ENCODE peak calls at places on chromosome 17, in eight cellular contexts. One of them, this sample, is unnamed.

GRCh38 chr17:13688716-13689115 is 87.0 kb upstream of the HS3ST3A1 start:
- DNase-seq in PC-9: no peak
- DNase-seq in bronchial epithelial cell: no peak
- DNase-seq in heart right ventricle: no peak
- DNase-seq in mucosa of descending colon: no peak
- DNase-seq in WERI-Rb-1: no peak
- DNase-seq in PC-3: no peak
- DNase-seq in choroid plexus epithelial cell: no peak
- DNase-seq in this sample: no peak

GRCh38 chr17:8273884-8274444 is 14.5 kb upstream of the RANGRF start:
- DNase-seq in PC-9: no peak
- DNase-seq in bronchial epithelial cell: no peak
- DNase-seq in heart right ventricle: no peak
- DNase-seq in mucosa of descending colon: peak
- DNase-seq in WERI-Rb-1: no peak
- DNase-seq in PC-3: no peak
- DNase-seq in choroid plexus epithelial cell: no peak
- DNase-seq in this sample: no peak

GRCh38 chr17:40224707-40225092 is 5.6 kb downstream of the WIPF2 start:
- DNase-seq in PC-9: no peak
- DNase-seq in bronchial epithelial cell: peak
- DNase-seq in heart right ventricle: peak
- DNase-seq in mucosa of descending colon: no peak
- DNase-seq in WERI-Rb-1: peak
- DNase-seq in PC-3: no peak
- DNase-seq in choroid plexus epithelial cell: peak
- DNase-seq in this sample: no peak

GRCh38 chr17:4407216-4407615 is 26.5 kb upstream of the SPNS3 start:
- DNase-seq in PC-9: no peak
- DNase-seq in bronchial epithelial cell: peak
- DNase-seq in heart right ventricle: no peak
- DNase-seq in mucosa of descending colon: no peak
- DNase-seq in WERI-Rb-1: no peak
- DNase-seq in PC-3: no peak
- DNase-seq in choroid plexus epithelial cell: no peak
- DNase-seq in this sample: no peak

GRCh38 chr17:73292031-73292531 is 19.7 kb downstream of the CDC42EP4 start:
- DNase-seq in PC-9: peak
- DNase-seq in bronchial epithelial cell: peak
- DNase-seq in heart right ventricle: peak
- DNase-seq in mucosa of descending colon: no peak
- DNase-seq in WERI-Rb-1: no peak
- DNase-seq in PC-3: peak
- DNase-seq in choroid plexus epithelial cell: peak
- DNase-seq in this sample: no peak

GRCh38 chr17:3033741-3034577 is 29.4 kb downstream of the OR1D5 start:
- DNase-seq in PC-9: no peak
- DNase-seq in bronchial epithelial cell: no peak
- DNase-seq in heart right ventricle: no peak
- DNase-seq in mucosa of descending colon: no peak
- DNase-seq in WERI-Rb-1: no peak
- DNase-seq in PC-3: no peak
- DNase-seq in choroid plexus epithelial cell: no peak
- DNase-seq in this sample: no peak

GRCh38 chr17:31627960-31628359 is 231.1 kb downstream of the COPRS start:
- DNase-seq in PC-9: no peak
- DNase-seq in bronchial epithelial cell: peak
- DNase-seq in heart right ventricle: no peak
- DNase-seq in mucosa of descending colon: no peak
- DNase-seq in WERI-Rb-1: no peak
- DNase-seq in PC-3: peak
- DNase-seq in choroid plexus epithelial cell: peak
- DNase-seq in this sample: no peak

GRCh38 chr17:55845385-55845784 is 94.5 kb downstream of the PCTP start:
- DNase-seq in PC-9: no peak
- DNase-seq in bronchial epithelial cell: no peak
- DNase-seq in heart right ventricle: peak
- DNase-seq in mucosa of descending colon: peak
- DNase-seq in WERI-Rb-1: peak
- DNase-seq in PC-3: no peak
- DNase-seq in choroid plexus epithelial cell: peak
- DNase-seq in this sample: peak

GRCh38 chr17:1561420-1562177 is 993 bp downstream of the PITPNA start:
- DNase-seq in PC-9: peak
- DNase-seq in bronchial epithelial cell: no peak
- DNase-seq in heart right ventricle: no peak
- DNase-seq in mucosa of descending colon: no peak
- DNase-seq in WERI-Rb-1: no peak
- DNase-seq in PC-3: peak
- DNase-seq in choroid plexus epithelial cell: peak
- DNase-seq in this sample: peak

GRCh38 chr17:33968350-33969044 is 286.6 kb upstream of the CCL2 start:
- DNase-seq in PC-9: no peak
- DNase-seq in bronchial epithelial cell: no peak
- DNase-seq in heart right ventricle: no peak
- DNase-seq in mucosa of descending colon: no peak
- DNase-seq in WERI-Rb-1: peak
- DNase-seq in PC-3: no peak
- DNase-seq in choroid plexus epithelial cell: no peak
- DNase-seq in this sample: no peak

GRCh38 chr17:72592242-72592966 is 471.6 kb downstream of the SOX9 start:
- DNase-seq in PC-9: peak
- DNase-seq in bronchial epithelial cell: peak
- DNase-seq in heart right ventricle: peak
- DNase-seq in mucosa of descending colon: peak
- DNase-seq in WERI-Rb-1: peak
- DNase-seq in PC-3: peak
- DNase-seq in choroid plexus epithelial cell: peak
- DNase-seq in this sample: peak

GRCh38 chr17:1961187-1961586 is 63.9 kb downstream of the RTN4RL1 start:
- DNase-seq in PC-9: no peak
- DNase-seq in bronchial epithelial cell: no peak
- DNase-seq in heart right ventricle: no peak
- DNase-seq in mucosa of descending colon: no peak
- DNase-seq in WERI-Rb-1: no peak
- DNase-seq in PC-3: no peak
- DNase-seq in choroid plexus epithelial cell: no peak
- DNase-seq in this sample: no peak

GRCh38 chr17:58121925-58122324 is 26.3 kb upstream of the OR4D1 start:
- DNase-seq in PC-9: peak
- DNase-seq in bronchial epithelial cell: peak
- DNase-seq in heart right ventricle: no peak
- DNase-seq in mucosa of descending colon: peak
- DNase-seq in WERI-Rb-1: peak
- DNase-seq in PC-3: peak
- DNase-seq in choroid plexus epithelial cell: peak
- DNase-seq in this sample: no peak

GRCh38 chr17:9971991-9972390 is 66.9 kb upstream of the RCVRN start:
- DNase-seq in PC-9: peak
- DNase-seq in bronchial epithelial cell: peak
- DNase-seq in heart right ventricle: peak
- DNase-seq in mucosa of descending colon: peak
- DNase-seq in WERI-Rb-1: peak
- DNase-seq in PC-3: peak
- DNase-seq in choroid plexus epithelial cell: peak
- DNase-seq in this sample: no peak
- TF ChIP-seq CTCF in PC-9: no peak
- TF ChIP-seq CTCF in bronchial epithelial cell: no peak
- TF ChIP-seq CTCF in heart right ventricle: no peak
- TF ChIP-seq CTCF in mucosa of descending colon: no peak
- TF ChIP-seq CTCF in WERI-Rb-1: no peak
- TF ChIP-seq CTCF in PC-3: no peak
- TF ChIP-seq CTCF in choroid plexus epithelial cell: no peak
- TF ChIP-seq CTCF in this sample: no peak

DNA sequence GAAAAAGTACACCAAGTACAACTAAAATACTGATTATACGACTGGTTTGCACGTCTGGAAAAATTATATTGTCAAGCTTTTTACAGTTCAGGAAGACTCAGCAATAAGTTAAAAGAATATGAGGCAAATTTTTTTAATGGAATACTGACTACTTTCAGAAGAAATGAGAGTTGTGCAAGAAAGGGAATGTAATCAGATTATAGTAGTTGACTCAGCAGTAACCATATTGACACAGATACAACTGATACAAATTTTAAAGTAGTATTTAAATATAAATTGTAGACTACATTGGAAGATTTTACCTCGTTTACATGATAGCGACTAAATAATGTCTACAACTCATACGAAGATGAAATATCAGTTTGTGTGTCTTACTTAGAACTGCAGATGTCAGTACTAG is 16.7 kb downstream of the ASGR2 start:
- DNase-seq in PC-9: no peak
- DNase-seq in bronchial epithelial cell: peak
- DNase-seq in heart right ventricle: no peak
- DNase-seq in mucosa of descending colon: no peak
- DNase-seq in WERI-Rb-1: no peak
- DNase-seq in PC-3: peak
- DNase-seq in choroid plexus epithelial cell: peak
- DNase-seq in this sample: no peak
- TF ChIP-seq CTCF in PC-9: no peak
- TF ChIP-seq CTCF in bronchial epithelial cell: no peak
- TF ChIP-seq CTCF in heart right ventricle: no peak
- TF ChIP-seq CTCF in mucosa of descending colon: no peak
- TF ChIP-seq CTCF in WERI-Rb-1: no peak
- TF ChIP-seq CTCF in PC-3: no peak
- TF ChIP-seq CTCF in choroid plexus epithelial cell: no peak
- TF ChIP-seq CTCF in this sample: no peak

GRCh38 chr17:78378225-78379133 is at the start of gene PGS1:
- DNase-seq in PC-9: peak
- DNase-seq in bronchial epithelial cell: peak
- DNase-seq in heart right ventricle: peak
- DNase-seq in mucosa of descending colon: peak
- DNase-seq in WERI-Rb-1: peak
- DNase-seq in PC-3: peak
- DNase-seq in choroid plexus epithelial cell: peak
- DNase-seq in this sample: peak
- TF ChIP-seq CTCF in PC-9: no peak
- TF ChIP-seq CTCF in bronchial epithelial cell: peak
- TF ChIP-seq CTCF in heart right ventricle: no peak
- TF ChIP-seq CTCF in mucosa of descending colon: no peak
- TF ChIP-seq CTCF in WERI-Rb-1: no peak
- TF ChIP-seq CTCF in PC-3: peak
- TF ChIP-seq CTCF in choroid plexus epithelial cell: no peak
- TF ChIP-seq CTCF in this sample: no peak

DNA sequence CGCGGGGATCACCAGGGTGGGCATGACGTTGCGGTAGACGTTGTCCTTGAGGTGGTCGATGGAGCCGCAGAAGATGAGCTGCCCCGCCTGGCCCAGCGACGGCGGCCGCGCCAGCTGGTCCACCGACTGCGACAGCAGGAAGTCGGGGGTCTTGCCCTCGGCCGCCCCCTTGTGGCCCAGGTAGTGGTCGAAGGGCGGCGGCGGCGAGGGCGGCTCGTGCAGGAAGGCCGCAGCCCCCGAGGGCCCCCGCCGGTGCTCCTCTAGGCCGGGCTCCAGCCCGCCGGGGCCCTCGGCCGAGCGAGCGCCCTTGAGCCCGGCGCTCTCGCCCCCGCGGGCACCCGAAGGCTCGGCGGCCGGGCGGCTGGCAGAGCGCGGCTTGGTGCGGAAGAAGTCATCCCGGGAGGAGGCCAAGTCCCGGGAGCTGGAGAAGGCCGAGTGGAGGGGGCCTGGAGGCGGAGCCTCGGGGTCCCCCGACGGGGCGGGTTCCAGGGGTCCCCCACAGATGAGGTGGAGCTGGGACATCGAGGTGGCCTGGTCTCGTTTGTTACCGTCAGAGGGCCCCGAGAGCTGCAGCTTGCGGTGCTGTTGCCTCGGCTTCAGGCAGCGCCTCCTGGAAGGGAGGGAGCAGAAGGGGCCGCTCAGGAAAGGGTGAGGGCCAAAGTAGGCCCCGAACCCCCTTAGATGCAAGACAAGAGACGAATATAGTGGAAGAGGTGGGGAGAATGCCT is 8.9 kb downstream of the FAM171A2 start:
- DNase-seq in PC-9: no peak
- DNase-seq in bronchial epithelial cell: no peak
- DNase-seq in heart right ventricle: no peak
- DNase-seq in mucosa of descending colon: peak
- DNase-seq in WERI-Rb-1: peak
- DNase-seq in PC-3: no peak
- DNase-seq in choroid plexus epithelial cell: no peak
- DNase-seq in this sample: peak
- TF ChIP-seq CTCF in PC-9: no peak
- TF ChIP-seq CTCF in bronchial epithelial cell: peak
- TF ChIP-seq CTCF in heart right ventricle: peak
- TF ChIP-seq CTCF in mucosa of descending colon: peak
- TF ChIP-seq CTCF in WERI-Rb-1: no peak
- TF ChIP-seq CTCF in PC-3: no peak
- TF ChIP-seq CTCF in choroid plexus epithelial cell: no peak
- TF ChIP-seq CTCF in this sample: no peak

DNA sequence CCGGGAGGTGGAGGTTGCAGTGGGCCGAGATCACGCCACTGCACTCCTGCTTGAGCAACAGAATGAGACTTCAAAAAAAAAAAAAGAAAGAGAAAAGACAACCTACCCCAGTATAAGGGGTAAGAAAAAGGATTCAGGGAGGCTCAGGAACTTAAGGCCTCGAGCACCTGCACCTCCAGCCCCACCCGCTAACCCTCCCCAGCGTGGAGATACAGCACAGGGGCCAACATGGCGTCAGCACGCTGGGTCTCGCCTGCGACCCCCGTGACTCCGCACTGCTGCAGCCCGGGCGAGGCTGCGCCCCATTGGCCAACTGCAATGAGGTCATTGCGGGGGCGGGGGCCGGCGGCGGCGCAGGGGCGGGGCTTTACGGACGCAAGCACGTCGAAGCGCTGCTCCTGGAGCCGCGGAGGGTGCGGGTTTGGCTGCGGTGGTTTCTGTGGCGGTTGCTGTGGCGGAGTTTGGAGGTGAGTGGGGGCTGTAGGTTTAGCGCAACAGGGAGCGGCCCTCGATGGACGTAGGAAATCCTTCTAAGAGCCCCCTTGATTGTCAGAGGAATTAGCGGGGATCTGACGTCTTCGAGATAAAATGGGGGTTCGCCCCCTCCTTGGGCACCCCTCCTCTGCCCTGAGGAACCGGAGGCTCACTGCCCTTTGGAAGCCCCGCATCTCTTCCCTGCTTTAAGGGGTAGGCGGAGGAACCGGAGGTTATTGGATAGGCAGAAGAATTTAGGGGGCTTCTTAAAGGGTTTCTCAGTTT is at the start of gene ATP6V0A1:
- DNase-seq in PC-9: peak
- DNase-seq in bronchial epithelial cell: peak
- DNase-seq in heart right ventricle: peak
- DNase-seq in mucosa of descending colon: peak
- DNase-seq in WERI-Rb-1: peak
- DNase-seq in PC-3: no peak
- DNase-seq in choroid plexus epithelial cell: peak
- DNase-seq in this sample: peak
- TF ChIP-seq CTCF in PC-9: no peak
- TF ChIP-seq CTCF in bronchial epithelial cell: no peak
- TF ChIP-seq CTCF in heart right ventricle: no peak
- TF ChIP-seq CTCF in mucosa of descending colon: no peak
- TF ChIP-seq CTCF in WERI-Rb-1: no peak
- TF ChIP-seq CTCF in PC-3: no peak
- TF ChIP-seq CTCF in choroid plexus epithelial cell: no peak
- TF ChIP-seq CTCF in this sample: no peak

GRCh38 chr17:66207936-66208335 is 16.0 kb upstream of the CEP112 start:
- DNase-seq in PC-9: no peak
- DNase-seq in bronchial epithelial cell: no peak
- DNase-seq in heart right ventricle: no peak
- DNase-seq in mucosa of descending colon: no peak
- DNase-seq in WERI-Rb-1: no peak
- DNase-seq in PC-3: no peak
- DNase-seq in choroid plexus epithelial cell: no peak
- DNase-seq in this sample: no peak
- TF ChIP-seq CTCF in PC-9: no peak
- TF ChIP-seq CTCF in bronchial epithelial cell: no peak
- TF ChIP-seq CTCF in heart right ventricle: no peak
- TF ChIP-seq CTCF in mucosa of descending colon: no peak
- TF ChIP-seq CTCF in WERI-Rb-1: no peak
- TF ChIP-seq CTCF in PC-3: no peak
- TF ChIP-seq CTCF in choroid plexus epithelial cell: no peak
- TF ChIP-seq CTCF in this sample: no peak

This sample was measured in pancreas.